ENCODE peak calls at places on chromosomes 7 and 10, in five cellular contexts. I, V, M, S and L are unnamed samples.

GRCh38 chr7:42198974-42199668 is 37.9 kb downstream of the GLI3 start:
- DNase-seq in M (no peak), I (no peak), S (no peak), V (no peak), L (no peak)

GRCh38 chr7:71752171-71752935 is 620.4 kb downstream of the GALNT17 start:
- DNase-seq in I (peak; percentile 66), S (peak; percentile 37), V (peak; percentile 12), M (peak; percentile 98), L (no peak)

GRCh38 chr10:74882427-74882826 is 56.0 kb downstream of the KAT6B start:
- DNase-seq in I (no peak), V (no peak), M (no peak), S (no peak), L (no peak)

GRCh38 chr10:71187600-71187999 is 24.8 kb upstream of the UNC5B start:
- DNase-seq in S (no peak), V (no peak), M (no peak), I (peak; percentile 75), L (no peak)

GRCh38 chr7:116231543-116232401 is 21.4 kb downstream of the TES start:
- DNase-seq in M (no peak), S (no peak), V (peak; percentile 58), I (no peak), L (no peak)

GRCh38 chr7:98840604-98841508 is 29.0 kb downstream of the TMEM130 start:
- DNase-seq in S (no peak), V (no peak), I (peak; percentile 28), M (no peak), L (no peak)

GRCh38 chr7:25454562-25455031 is 226.3 kb upstream of the NPVF start:
- DNase-seq in V (no peak), M (no peak), I (no peak), S (no peak), L (no peak)

GRCh38 chr7:46854958-46855473 is 726.9 kb downstream of the TNS3 start:
- DNase-seq in M (no peak), I (no peak), S (no peak), V (peak; percentile 9), L (no peak)

GRCh38 chr10:47024399-47025252 is 113.4 kb downstream of the PTPN20 start:
- DNase-seq in I (peak; percentile 69), V (peak; percentile 69), M (peak; percentile 85), S (peak; percentile 52), L (peak; percentile 64)

GRCh38 chr10:91493313-91493712 is 83.2 kb downstream of the HECTD2 start:
- DNase-seq in V (peak; percentile 61), S (no peak), I (no peak), M (no peak), L (no peak)

GRCh38 chr10:69479241-69479730 is 28.0 kb downstream of the TSPAN15 start:
- DNase-seq in M (no peak), S (peak; percentile 39), I (no peak), V (no peak), L (no peak)

GRCh38 chr7:117066668-117067067 is 113.4 kb downstream of the ST7 start:
- DNase-seq in V (no peak), I (no peak), M (no peak), S (no peak), L (no peak)

GRCh38 chr10:116861796-116862195 is 12.5 kb downstream of the ENO4 start:
- DNase-seq in M (no peak), S (no peak), V (no peak), I (no peak), L (no peak)

GRCh38 chr10:97109562-97109961 is 76.2 kb downstream of the SLIT1 start:
- DNase-seq in V (no peak), S (no peak), I (no peak), M (no peak), L (no peak)

GRCh38 chr10:113890769-113891168 is 36.3 kb downstream of the NHLRC2 start:
- DNase-seq in S (no peak), I (no peak), V (no peak), M (no peak), L (no peak)

GRCh38 chr10:93437000-93437945 is 44.9 kb downstream of the MYOF start:
- DNase-seq in S (peak; percentile 87), I (peak; percentile 67), V (peak; percentile 96), M (peak; percentile 68), L (peak; percentile 89)

GRCh38 chr10:113301342-113301984 is 251.4 kb upstream of the HABP2 start:
- DNase-seq in M (no peak), V (peak; percentile 24), I (no peak), S (no peak), L (no peak)

GRCh38 chr7:34165466-34165865 is 260.1 kb downstream of the BMPER start:
- DNase-seq in M (no peak), I (no peak), S (no peak), V (no peak), L (no peak)

GRCh38 chr10:102384053-102384452 is 11.5 kb upstream of the NFKB2 start:
- DNase-seq in M (peak; percentile 63), S (no peak), I (no peak), V (no peak), L (no peak)

GRCh38 chr7:106606120-106606519 is 54.8 kb downstream of the CCDC71L start:
- DNase-seq in I (no peak), S (no peak), M (no peak), V (no peak), L (no peak)

GRCh38 chr7:99918959-99919813 is at the start of gene TRIM4:
- DNase-seq in V (peak; percentile 95), I (peak; percentile 93), M (peak; percentile 68), S (peak; percentile 94), L (peak; percentile 94)

GRCh38 chr7:155676052-155676451 is 31.6 kb downstream of the RBM33 start:
- DNase-seq in I (no peak), M (no peak), S (no peak), V (no peak), L (no peak)

GRCh38 chr7:17638727-17639126 is 301.6 kb downstream of the SNX13 start:
- DNase-seq in M (no peak), I (no peak), V (no peak), S (peak; percentile 56), L (no peak)

GRCh38 chr7:47326808-47327207 is 255.1 kb downstream of the TNS3 start:
- DNase-seq in V (no peak), S (no peak), I (no peak), M (peak; percentile 45), L (no peak)

GRCh38 chr10:11218395-11218794 is 200.7 kb downstream of the CELF2 start:
- DNase-seq in V (no peak), S (no peak), M (no peak), I (no peak), L (no peak)

GRCh38 chr7:434891-435486 is 84.7 kb downstream of the PDGFA start:
- DNase-seq in S (no peak), V (no peak), M (no peak), I (no peak), L (no peak)

GRCh38 chr7:36262286-36262685 is 109.2 kb downstream of the EEPD1 start:
- DNase-seq in S (no peak), I (no peak), M (no peak), V (no peak), L (no peak)

GRCh38 chr10:78794736-78795455 is 273.9 kb upstream of the ZMIZ1 start:
- DNase-seq in S (no peak), V (no peak), M (no peak), I (no peak), L (peak; percentile 22)

GRCh38 chr10:89921422-89921821 is 220.0 kb downstream of the KIF20B start:
- DNase-seq in V (peak; percentile 42), M (no peak), I (no peak), S (no peak), L (no peak)

GRCh38 chr10:82742478-82742877 is 867.5 kb downstream of the NRG3 start:
- DNase-seq in V (peak; percentile 13), I (peak; percentile 34), S (no peak), M (no peak), L (no peak)

GRCh38 chr7:133134810-133135209 is 52.9 kb upstream of the CHCHD3 start:
- DNase-seq in M (no peak), I (no peak), V (no peak), S (no peak), L (no peak)

GRCh38 chr10:5518143-5518542 is 6.6 kb upstream of the CALML3 start:
- DNase-seq in M (no peak), I (no peak), S (peak; percentile 46), V (peak; percentile 36), L (peak; percentile 28)

GRCh38 chr7:101880536-101881443 is 63.4 kb downstream of the CUX1 start:
- DNase-seq in M (no peak), S (no peak), I (peak; percentile 37), V (no peak), L (no peak)

GRCh38 chr10:86304436-86304835 is 62.2 kb downstream of the GRID1 start:
- DNase-seq in S (no peak), M (no peak), V (no peak), I (no peak), L (no peak)

GRCh38 chr10:125116652-125117310 is 43.6 kb downstream of the CTBP2 start:
- DNase-seq in I (no peak), V (no peak), S (no peak), M (no peak), L (peak; percentile 48)

GRCh38 chr7:100825760-100826545 is 1.4 kb downstream of the EPHB4 start:
- DNase-seq in M (peak; percentile 52), V (peak; percentile 56), S (no peak), I (no peak), L (no peak)

GRCh38 chr10:36488579-36488978 is 636.8 kb upstream of the ANKRD30A start:
- DNase-seq in S (no peak), V (no peak), I (no peak), M (no peak), L (no peak)
- H3K9me3 ChIP-seq in S (no peaks in the 10 kb centered on the region), V (no peaks in the 10 kb centered on the region), I (no peaks in the 10 kb centered on the region), M (no peaks in the 10 kb centered on the region), L (no peaks in the 10 kb centered on the region)

DNA sequence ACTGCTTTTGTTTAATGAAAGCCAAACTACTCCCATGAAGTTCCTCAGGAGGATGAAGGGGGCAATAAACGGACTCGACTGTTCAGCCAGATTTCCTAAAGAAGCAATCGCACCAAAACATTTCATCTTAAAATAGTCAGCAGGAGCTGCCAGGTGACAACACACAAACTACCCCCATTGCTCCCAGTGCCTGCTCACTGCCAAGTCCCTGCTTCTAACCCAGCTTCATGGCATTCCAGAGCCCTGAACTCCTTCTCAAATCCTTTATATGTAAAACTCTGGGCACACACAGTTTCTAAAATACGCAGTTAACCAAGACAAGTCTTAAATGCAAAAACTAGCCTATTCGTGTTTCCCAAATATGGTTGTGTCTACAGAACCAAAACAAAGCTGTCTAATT is 110.0 kb downstream of the SORBS1 start:
- DNase-seq in I (no peak), M (no peak), S (no peak), V (no peak), L (no peak)
- TF ChIP-seq EP300 in I (no peak), M (no peak), S (no peak), V (no peak), L (no peak)

GRCh38 chr10:31318854-31319601 is at the start of gene ZEB1:
- DNase-seq in M (peak; percentile 80), V (peak; percentile 96), I (peak; percentile 85), S (peak; percentile 91), L (peak; percentile 86)
- TF ChIP-seq POLR2A in M (no peak), V (peak; percentile 66), I (no peak), S (no peak), L (no peak)

DNA sequence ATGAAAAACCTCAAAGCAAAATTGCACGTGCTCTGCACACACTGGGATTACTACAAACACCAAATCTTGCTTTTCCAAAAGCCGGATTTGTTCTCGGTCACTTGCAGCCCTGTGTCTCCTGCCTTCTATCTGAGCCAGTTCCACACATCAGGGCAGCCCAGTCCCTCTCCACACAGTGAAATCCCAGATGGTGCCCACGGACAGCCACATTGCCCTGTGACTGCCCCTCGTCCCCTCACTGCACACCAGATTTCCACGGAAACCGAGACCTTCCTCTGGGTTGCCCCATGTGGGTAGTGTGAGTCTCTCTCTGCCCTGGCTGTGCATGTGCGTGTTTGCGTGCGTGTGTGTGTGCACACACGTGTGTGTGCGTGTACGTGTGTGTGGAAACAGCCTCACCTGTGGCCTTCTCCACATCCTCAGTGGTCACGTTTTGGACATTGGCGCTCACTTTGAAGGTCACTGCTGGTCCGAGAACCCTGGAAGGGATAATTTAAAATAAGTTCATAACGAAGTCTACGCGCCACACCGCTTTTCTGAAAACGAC is 506.7 kb downstream of the PTPRN2 start:
- DNase-seq in I (peak; percentile 17), S (no peak), M (no peak), V (no peak), L (no peak)
- H3K9me3 ChIP-seq in I (no peaks in the 10 kb centered on the region), S (no peaks in the 10 kb centered on the region), M (peaks cover 2% of the 10 kb centered on the region), V (no peaks in the 10 kb centered on the region), L (no peaks in the 10 kb centered on the region)